ENCODE peak calls at places on chromosomes 11 and 22, in five cellular contexts. U is colonic mucosa, O is kidney, A is breast epithelium, B is A549. Y is an unnamed sample.

GRCh38 chr22:31442768-31443489 is 43.5 kb downstream of the DRG1 start:
- DNase-seq in U (no peak), O (no peak), B (no peak), A (no peak), Y (no peak)

GRCh38 chr11:130601141-130601540 is 152.7 kb downstream of the ADAMTS15 start:
- DNase-seq in B (no peak), A (no peak), O (peak; percentile 82), U (no peak), Y (no peak)

GRCh38 chr11:1992111-1992510 is 5.5 kb downstream of the H19 start:
- DNase-seq in A (no peak), O (peak; percentile 38), U (no peak), B (no peak), Y (no peak)

GRCh38 chr11:105862736-105863367 is 159.2 kb downstream of the MSANTD4 start:
- DNase-seq in U (no peak), O (no peak), A (no peak), B (peak; percentile 27), Y (no peak)

GRCh38 chr11:115903179-115903578 is 399.0 kb upstream of the CADM1 start:
- DNase-seq in B (no peak), A (no peak), U (no peak), O (no peak), Y (no peak)

GRCh38 chr11:62140302-62141110 is 16.7 kb downstream of the INCENP start:
- DNase-seq in B (no peak), U (no peak), O (no peak), A (no peak), Y (no peak)

GRCh38 chr11:125443767-125444311 is 52.2 kb downstream of the FEZ1 start:
- DNase-seq in B (no peak), O (no peak), A (no peak), U (no peak), Y (no peak)

GRCh38 chr11:18564149-18564548 is 24.4 kb downstream of the UEVLD start:
- DNase-seq in B (no peak), U (no peak), A (no peak), O (no peak), Y (no peak)

GRCh38 chr11:69476715-69477025 is 4.8 kb upstream of the LINC01488 start:
- DNase-seq in U (no peak), A (no peak), O (peak; percentile 57), B (no peak), Y (no peak)

GRCh38 chr11:73810637-73811036 is 23.0 kb downstream of the MRPL48 start:
- DNase-seq in U (no peak), B (no peak), O (no peak), A (no peak), Y (no peak)

GRCh38 chr11:107140988-107141387 is 122.7 kb upstream of the GUCY1A2 start:
- DNase-seq in U (no peak), B (no peak), O (no peak), A (no peak), Y (no peak)

DNA sequence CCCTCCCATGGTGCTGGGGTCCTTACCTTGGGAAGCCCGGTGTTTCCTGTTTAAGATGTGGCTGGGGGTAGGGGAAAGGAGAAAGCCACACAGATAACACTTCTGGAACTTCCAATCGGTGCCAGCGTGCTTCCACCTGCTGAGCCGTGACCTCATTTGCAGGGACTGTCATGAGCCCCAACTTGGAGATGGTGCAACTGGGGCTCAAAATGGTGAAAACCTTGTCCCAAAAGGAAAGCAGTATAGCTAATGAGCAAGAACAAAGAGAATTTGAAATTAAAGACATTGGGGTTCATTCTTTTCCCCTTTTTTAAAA is 19.0 kb downstream of the TXN2 start:
- DNase-seq in A (no peak), B (no peak), O (no peak), U (no peak), Y (no peak)
- H3K4me1 ChIP-seq in A (peaks cover 36% of the 10 kb centered on the region), B (peaks cover 73% of the 10 kb centered on the region), O (peaks cover 18% of the 10 kb centered on the region), U (peaks cover 16% of the 10 kb centered on the region), Y (peaks cover 51% of the 10 kb centered on the region)

GRCh38 chr11:10861799-10862198 is 3.9 kb upstream of the ZBED5 start:
- DNase-seq in A (no peak), U (no peak), B (no peak), O (no peak), Y (no peak)
- H3K27ac ChIP-seq in A (no peak overlapping the region), U (no peak overlapping the region), B (peak overlapping the region; percentile 6), O (no peak overlapping the region), Y (no peak overlapping the region)

GRCh38 chr11:120622189-120622912 is 110.8 kb downstream of the GRIK4 start:
- DNase-seq in B (peak; percentile 4), U (no peak), O (no peak), A (no peak), Y (no peak)
- TF ChIP-seq CTCF in B (no peak), U (no peak), O (no peak), A (no peak), Y (peak; percentile 2)

DNA sequence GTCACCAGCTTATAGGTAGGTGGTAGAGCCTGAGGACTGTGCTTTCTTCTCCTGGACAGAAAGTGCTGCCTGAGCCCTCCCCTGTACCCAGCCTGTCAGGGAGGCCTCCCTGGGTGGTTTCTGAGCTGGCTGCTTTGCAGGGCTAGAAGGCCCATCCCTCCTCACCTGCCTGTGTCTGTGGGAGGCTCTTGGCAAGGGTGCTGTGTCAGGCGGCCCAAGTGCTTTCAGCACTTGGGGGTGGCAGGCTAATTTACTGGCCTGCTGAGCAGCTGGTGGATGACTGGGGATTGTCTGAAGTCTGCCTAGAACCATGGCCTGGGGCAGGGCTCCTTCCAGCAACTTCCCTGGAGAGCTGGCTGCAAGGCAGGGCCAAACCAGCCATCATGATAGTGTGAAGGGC is 139.0 kb upstream of the NAV2 start:
- DNase-seq in U (no peak), A (no peak), O (no peak), B (no peak), Y (no peak)
- H3K4me1 ChIP-seq in U (no peaks in the 10 kb centered on the region), A (no peaks in the 10 kb centered on the region), O (peaks cover 4% of the 10 kb centered on the region), B (no peaks in the 10 kb centered on the region), Y (peaks cover 24% of the 10 kb centered on the region)

DNA sequence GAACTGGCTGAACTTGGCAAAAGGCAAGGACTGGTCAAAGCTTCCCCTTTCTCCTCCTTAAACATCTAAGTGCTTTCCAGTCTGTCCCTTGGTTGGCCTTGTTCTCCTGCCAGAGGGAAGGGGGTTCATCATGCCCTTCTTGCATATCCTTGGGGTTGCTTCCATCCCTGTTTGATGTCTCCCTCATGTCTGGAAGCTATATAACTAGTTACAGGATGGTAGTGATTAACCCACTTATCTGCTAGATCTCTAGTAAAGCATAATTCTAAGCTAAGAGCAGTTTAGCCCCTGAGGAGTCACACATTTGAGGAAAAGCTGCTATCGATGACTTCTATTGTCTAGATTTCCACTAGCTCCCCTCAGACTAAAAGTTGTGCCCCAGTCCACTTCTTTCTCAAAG is 22.9 kb downstream of the APOL5 start:
- DNase-seq in U (no peak), O (no peak), A (no peak), B (no peak), Y (no peak)
- H3K27ac ChIP-seq in U (no peak overlapping the region), O (no peak overlapping the region), A (no peak overlapping the region), B (no peak overlapping the region), Y (no peak overlapping the region)

DNA sequence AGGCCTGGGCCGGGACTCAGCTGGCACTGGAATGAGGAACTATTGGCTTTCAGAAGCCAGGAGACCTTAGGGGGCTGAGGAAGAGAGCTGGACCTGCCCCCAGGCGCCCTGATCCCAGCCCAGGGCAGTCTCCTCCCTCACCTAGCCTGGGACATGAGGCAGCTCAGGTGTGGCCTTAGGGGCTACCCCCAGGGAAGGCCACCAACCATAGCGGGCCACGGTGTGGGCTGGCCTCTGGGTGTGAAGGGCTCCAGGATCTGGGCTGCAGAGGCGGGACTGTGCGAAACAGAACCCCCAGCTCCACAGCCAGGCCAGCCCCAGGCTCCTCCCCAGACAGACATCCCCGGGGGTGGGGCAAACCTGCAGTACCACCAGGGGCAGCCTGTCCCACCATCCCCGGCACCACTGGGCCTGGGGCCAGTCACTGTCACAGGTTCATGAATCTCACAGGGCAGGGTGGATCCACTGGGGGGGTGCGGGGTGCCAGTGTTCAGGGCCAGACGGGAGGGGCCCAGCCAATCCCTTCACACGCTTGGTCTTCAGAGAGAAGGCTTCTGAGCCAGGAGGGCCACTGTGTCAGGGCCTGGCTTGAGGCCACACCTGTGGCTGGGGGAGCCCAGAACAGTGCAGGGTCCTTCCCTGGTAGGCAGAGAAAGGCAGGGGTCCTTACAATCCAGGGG is 3.5 kb downstream of the PLXNB2 start:
- DNase-seq in B (peak; percentile 58), O (peak; percentile 91), A (no peak), U (peak; percentile 77), Y (peak; percentile 87)
- TF ChIP-seq CTCF in B (no peak), O (no peak), A (no peak), U (no peak), Y (no peak)

GRCh38 chr11:9568161-9568853 is 5.2 kb upstream of the WEE1 start:
- DNase-seq in B (no peak), U (no peak), O (no peak), A (no peak), Y (no peak)

GRCh38 chr11:9568854-9569587 is 4.4 kb upstream of the WEE1 start:
- DNase-seq in B (peak; percentile 90), O (peak; percentile 81), U (peak; percentile 94), A (peak; percentile 82), Y (no peak)

GRCh38 chr11:9570313-9570712 is 3.2 kb upstream of the WEE1 start:
- DNase-seq in U (no peak), A (no peak), O (no peak), B (no peak), Y (no peak)

GRCh38 chr11:9571071-9571765 is 2.3 kb upstream of the WEE1 start:
- DNase-seq in O (no peak), U (no peak), A (no peak), B (no peak), Y (no peak)

DNA sequence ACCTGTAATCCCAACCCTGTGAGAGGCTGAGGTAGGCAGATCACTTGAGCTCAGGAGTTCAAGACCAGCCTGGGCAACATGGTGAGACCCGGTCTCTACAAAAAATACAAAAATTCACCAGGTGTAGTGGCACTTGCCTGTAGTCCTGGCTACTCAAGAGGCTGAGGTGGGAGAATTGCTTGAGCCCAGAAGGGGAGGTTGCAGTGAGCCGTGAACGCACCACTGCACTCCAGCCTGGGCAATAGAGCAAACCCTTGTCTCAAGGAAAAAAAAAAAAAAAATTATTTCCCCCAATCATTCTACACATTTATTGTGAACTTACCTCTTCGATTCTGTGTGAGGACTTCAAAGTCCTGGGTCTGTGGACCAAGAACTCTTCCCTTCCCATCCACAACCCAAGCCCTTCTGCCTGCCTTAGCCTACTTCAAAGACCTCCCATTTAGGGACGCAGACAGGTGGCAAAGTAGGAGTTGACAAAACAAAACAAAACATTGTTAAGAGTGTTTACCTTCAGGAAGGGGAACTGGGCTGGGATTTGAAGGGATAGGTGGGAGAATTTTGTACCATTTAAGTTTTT is 3.8 kb upstream of the WEE1 start:
- DNase-seq in U (no peak), B (no peak), A (no peak), O (no peak), Y (no peak)
- H3K4me1 ChIP-seq in U (peaks cover 4% of the 10 kb centered on the region), B (peaks cover 63% of the 10 kb centered on the region), A (peaks cover 13% of the 10 kb centered on the region), O (peaks cover 29% of the 10 kb centered on the region), Y (peaks cover 22% of the 10 kb centered on the region)

DNA sequence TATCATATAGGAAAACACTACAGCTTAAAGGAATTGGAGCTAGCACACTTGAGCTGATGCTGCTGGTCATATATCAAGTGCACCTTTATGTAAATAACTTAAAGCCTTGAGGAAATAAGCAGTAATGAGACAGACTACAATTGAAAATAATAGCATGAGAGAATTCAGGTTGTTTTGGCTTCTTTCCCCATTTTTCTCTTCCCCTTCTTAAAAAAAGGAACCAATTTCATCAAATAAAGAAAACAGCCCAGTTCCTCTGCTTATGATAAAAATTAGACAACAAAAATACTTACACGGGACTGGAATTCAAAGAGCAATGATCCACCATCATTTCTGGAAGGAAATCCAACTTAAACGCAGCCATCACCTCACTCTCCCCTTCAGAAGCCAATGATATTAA is 50.2 kb upstream of the RAPSN start:
- DNase-seq in O (no peak), B (no peak), U (no peak), A (no peak), Y (no peak)
- H3K27ac ChIP-seq in O (peak overlapping the region; percentile 10), B (no peak overlapping the region), U (peak overlapping the region; percentile 1), A (no peak overlapping the region), Y (no peak overlapping the region)

GRCh38 chr11:96426356-96427103 is 36.7 kb downstream of the JRKL start:
- DNase-seq in A (no peak), U (no peak), O (no peak), B (peak; percentile 34), Y (no peak)
- TF ChIP-seq CTCF in A (peak; percentile 69), U (peak; percentile 36), O (peak; percentile 43), B (peak; percentile 70), Y (peak; percentile 59)